ENCODE peak calls at places on chromosome 12, in five cellular contexts. One of them, this sample, is unnamed.

GRCh38 chr12:98492580-98493140 is 22.7 kb upstream of the TMPO start:
- DNase-seq in HepG2: no peak
- DNase-seq in GM12878: no peak
- DNase-seq in A549: no peak
- DNase-seq in K562: no peak
- DNase-seq in this sample: no peak

GRCh38 chr12:56616244-56616643 is 13.9 kb downstream of the BAZ2A start:
- DNase-seq in HepG2: no peak
- DNase-seq in GM12878: no peak
- DNase-seq in A549: no peak
- DNase-seq in K562: no peak
- DNase-seq in this sample: no peak

GRCh38 chr12:132286912-132287311 is 42.5 kb downstream of the GALNT9 start:
- DNase-seq in HepG2: peak; percentile 39
- DNase-seq in GM12878: no peak
- DNase-seq in A549: peak; percentile 27
- DNase-seq in K562: peak; percentile 25
- DNase-seq in this sample: peak; percentile 66

GRCh38 chr12:52338241-52338960 is 17.2 kb upstream of the KRT83 start:
- DNase-seq in HepG2: no peak
- DNase-seq in GM12878: no peak
- DNase-seq in A549: no peak
- DNase-seq in K562: no peak
- DNase-seq in this sample: no peak

GRCh38 chr12:24500466-24501232 is 448.3 kb downstream of the BCAT1 start:
- DNase-seq in HepG2: no peak
- DNase-seq in GM12878: no peak
- DNase-seq in A549: no peak
- DNase-seq in K562: no peak
- DNase-seq in this sample: no peak

GRCh38 chr12:117907108-117907689 is 61.6 kb downstream of the KSR2 start:
- DNase-seq in HepG2: no peak
- DNase-seq in GM12878: no peak
- DNase-seq in A549: no peak
- DNase-seq in K562: no peak
- DNase-seq in this sample: no peak

GRCh38 chr12:114760151-114760877 is 76.3 kb upstream of the TBX3 start:
- DNase-seq in HepG2: no peak
- DNase-seq in GM12878: no peak
- DNase-seq in A549: no peak
- DNase-seq in K562: no peak
- DNase-seq in this sample: no peak

GRCh38 chr12:56634242-56634836 is 4.2 kb upstream of the BAZ2A start:
- DNase-seq in HepG2: peak; percentile 70
- DNase-seq in GM12878: no peak
- DNase-seq in A549: peak; percentile 59
- DNase-seq in K562: peak; percentile 73
- DNase-seq in this sample: peak; percentile 45

GRCh38 chr12:124751654-124752355 is 111.9 kb downstream of the SCARB1 start:
- DNase-seq in HepG2: no peak
- DNase-seq in GM12878: no peak
- DNase-seq in A549: no peak
- DNase-seq in K562: no peak
- DNase-seq in this sample: no peak

GRCh38 chr12:13210022-13210539 is 13.6 kb downstream of the EMP1 start:
- DNase-seq in HepG2: no peak
- DNase-seq in GM12878: no peak
- DNase-seq in A549: no peak
- DNase-seq in K562: no peak
- DNase-seq in this sample: no peak

GRCh38 chr12:57795354-57795753 is 12.8 kb downstream of the TSFM start:
- DNase-seq in HepG2: no peak
- DNase-seq in GM12878: no peak
- DNase-seq in A549: no peak
- DNase-seq in K562: no peak
- DNase-seq in this sample: no peak

GRCh38 chr12:71665109-71665476 is 992 bp downstream of the THAP2 start:
- DNase-seq in HepG2: peak; percentile 40
- DNase-seq in GM12878: no peak
- DNase-seq in A549: no peak
- DNase-seq in K562: no peak
- DNase-seq in this sample: no peak
- TF ChIP-seq MAX in HepG2: peak; percentile 70
- TF ChIP-seq MAX in GM12878: no peak
- TF ChIP-seq MAX in A549: no peak
- TF ChIP-seq MAX in K562: no peak
- TF ChIP-seq MAX in this sample: no peak

DNA sequence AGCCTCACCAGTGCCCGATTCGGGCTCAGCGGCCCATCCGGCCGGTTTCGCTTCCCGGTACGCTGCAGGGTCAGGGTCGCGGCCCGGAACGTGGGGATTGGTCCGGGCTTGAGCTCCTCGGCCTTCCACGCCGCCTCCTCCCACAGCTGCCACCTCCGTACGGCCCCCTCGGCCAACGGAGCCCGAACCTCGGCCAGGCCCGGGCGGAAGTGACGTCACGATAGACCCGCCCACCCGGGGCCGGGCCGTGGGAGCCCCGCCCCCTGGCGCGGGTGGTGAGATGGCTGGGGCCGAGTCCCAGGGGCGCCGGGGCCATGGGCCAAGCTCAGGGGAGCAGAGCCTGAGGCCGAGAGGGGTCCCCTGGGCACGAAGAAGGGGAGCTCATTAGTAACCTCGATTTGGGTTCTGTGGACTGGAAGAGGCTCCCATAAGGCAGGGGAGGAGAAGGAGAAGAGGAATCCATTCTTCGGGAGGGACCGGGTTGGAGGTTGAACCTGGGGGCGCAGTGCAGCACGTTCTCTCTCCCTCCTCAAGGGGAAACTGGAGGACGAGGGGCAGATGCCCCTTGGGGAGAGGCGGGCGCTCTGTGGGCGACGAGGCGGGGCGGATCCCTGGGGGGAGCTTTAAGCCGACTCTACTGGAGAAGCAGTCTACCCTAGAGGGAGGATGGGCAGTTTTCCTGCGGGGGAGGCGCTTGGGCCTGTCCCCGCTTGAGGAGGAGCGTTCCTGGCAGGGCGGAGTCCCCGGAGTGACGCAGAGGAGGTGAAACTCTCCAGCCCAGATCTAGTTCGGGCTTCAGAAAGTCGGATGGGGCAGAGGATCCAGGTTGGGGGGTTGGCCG is at the start of gene MLF2:
- DNase-seq in HepG2: peak; percentile 96
- DNase-seq in GM12878: peak; percentile 94
- DNase-seq in A549: peak; percentile 98
- DNase-seq in K562: peak; percentile 93
- DNase-seq in this sample: peak; percentile 98
- TF ChIP-seq POLR2A in HepG2: peak; percentile 91
- TF ChIP-seq POLR2A in GM12878: peak; percentile 93
- TF ChIP-seq POLR2A in A549: peak; percentile 94
- TF ChIP-seq POLR2A in K562: peak; percentile 90
- TF ChIP-seq POLR2A in this sample: peak; percentile 89

DNA sequence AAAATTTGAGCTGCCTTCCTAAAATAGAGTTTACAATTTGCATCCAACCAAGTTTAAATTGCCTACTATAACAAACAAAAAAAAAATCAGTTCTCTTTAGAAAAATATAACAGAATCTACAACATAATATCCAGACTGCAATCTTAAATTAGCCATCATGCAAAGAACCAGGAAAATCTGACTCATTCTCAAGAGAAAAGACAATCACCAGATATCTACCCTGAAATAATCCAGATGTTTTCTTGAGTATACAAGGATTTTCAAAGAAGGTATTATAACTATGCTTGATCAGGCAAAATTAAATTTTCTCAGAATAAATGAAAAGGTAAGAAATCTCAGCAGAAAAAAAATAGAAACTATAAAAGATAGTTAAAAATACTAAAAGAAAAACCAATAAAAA is 115.6 kb downstream of the CCER1 start:
- DNase-seq in HepG2: no peak
- DNase-seq in GM12878: no peak
- DNase-seq in A549: no peak
- DNase-seq in K562: no peak
- DNase-seq in this sample: no peak
- TF ChIP-seq MAX in HepG2: no peak
- TF ChIP-seq MAX in GM12878: no peak
- TF ChIP-seq MAX in A549: no peak
- TF ChIP-seq MAX in K562: no peak
- TF ChIP-seq MAX in this sample: no peak

GRCh38 chr12:127779301-127780045 is 487.5 kb upstream of the TMEM132C start:
- DNase-seq in HepG2: no peak
- DNase-seq in GM12878: no peak
- DNase-seq in A549: no peak
- DNase-seq in K562: no peak
- DNase-seq in this sample: no peak

GRCh38 chr12:127785535-127785934 is 481.4 kb upstream of the TMEM132C start:
- DNase-seq in HepG2: no peak
- DNase-seq in GM12878: no peak
- DNase-seq in A549: no peak
- DNase-seq in K562: no peak
- DNase-seq in this sample: no peak

GRCh38 chr12:127785936-127786335 is 481.0 kb upstream of the TMEM132C start:
- DNase-seq in HepG2: no peak
- DNase-seq in GM12878: no peak
- DNase-seq in A549: no peak
- DNase-seq in K562: no peak
- DNase-seq in this sample: no peak

GRCh38 chr12:127780881-127781280 is 486.1 kb upstream of the TMEM132C start:
- DNase-seq in HepG2: no peak
- DNase-seq in GM12878: no peak
- DNase-seq in A549: no peak
- DNase-seq in K562: no peak
- DNase-seq in this sample: no peak

DNA sequence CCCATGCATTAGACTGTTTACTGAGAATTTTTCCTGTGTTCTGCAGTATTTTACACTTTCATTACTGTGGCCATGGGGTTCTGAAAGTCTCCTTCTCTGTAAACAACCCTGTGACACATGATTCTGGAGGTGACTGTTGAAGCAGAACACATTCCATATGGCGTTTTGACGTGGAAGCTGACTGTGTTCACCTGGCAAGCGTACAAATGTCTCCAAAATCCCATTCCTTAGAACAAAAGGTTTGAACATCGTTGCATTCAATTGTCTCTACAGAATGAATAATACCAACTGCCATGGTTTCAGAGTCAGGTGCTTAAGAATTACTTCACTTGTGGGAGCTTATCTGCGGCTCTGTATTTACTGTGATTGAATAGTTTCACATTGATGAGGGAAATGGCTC is 485.6 kb upstream of the TMEM132C start:
- DNase-seq in HepG2: no peak
- DNase-seq in GM12878: no peak
- DNase-seq in A549: no peak
- DNase-seq in K562: no peak
- DNase-seq in this sample: no peak
- TF ChIP-seq POLR2A in HepG2: no peak
- TF ChIP-seq POLR2A in GM12878: no peak
- TF ChIP-seq POLR2A in A549: no peak
- TF ChIP-seq POLR2A in K562: no peak
- TF ChIP-seq POLR2A in this sample: no peak

GRCh38 chr12:4849024-4849594 is 60.6 kb upstream of the KCNA1 start:
- DNase-seq in HepG2: peak; percentile 30
- DNase-seq in GM12878: no peak
- DNase-seq in A549: peak; percentile 39
- DNase-seq in K562: peak; percentile 37
- DNase-seq in this sample: peak; percentile 58
- TF ChIP-seq MAX in HepG2: no peak
- TF ChIP-seq MAX in GM12878: no peak
- TF ChIP-seq MAX in A549: no peak
- TF ChIP-seq MAX in K562: no peak
- TF ChIP-seq MAX in this sample: no peak